ENCODE peak calls at places on chromosome 13, in ten cellular contexts. N is right atrium auricular region; G is H1; V is heart left ventricle; O is testis; D is Panc1; J is hepatocyte; W is CD8-positive, alpha-beta T cell; Y is tibial nerve; H is IMR-90. X is an unnamed sample.

GRCh38 chr13:113220141-113220598 is 10.8 kb downstream of the CUL4A start:
- DNase-seq in N (no peak), G (no peak), V (no peak), O (no peak), D (no peak), J (peak; percentile 85), W (no peak), Y (no peak), H (no peak), X (no peak)

GRCh38 chr13:33526718-33527117 is 241.2 kb upstream of the STARD13 start:
- DNase-seq in N (no peak), G (no peak), V (no peak), O (no peak), D (no peak), J (no peak), W (no peak), Y (no peak), H (no peak), X (no peak)

GRCh38 chr13:37392389-37392788 is 206.2 kb downstream of the POSTN start:
- DNase-seq in N (no peak), G (no peak), V (no peak), O (no peak), D (no peak), J (no peak), W (no peak), Y (no peak), H (no peak), X (no peak)

GRCh38 chr13:96551540-96551939 is 442.7 kb downstream of the OXGR1 start:
- DNase-seq in N (no peak), G (no peak), V (no peak), O (no peak), D (no peak), J (peak; percentile 16), W (no peak), Y (no peak), H (no peak), X (no peak)

GRCh38 chr13:32381539-32381938 is 46.4 kb downstream of the N4BP2L1 start:
- DNase-seq in N (no peak), G (peak; percentile 3), V (no peak), O (peak; percentile 58), D (no peak), J (peak; percentile 44), W (peak; percentile 18), Y (no peak), H (peak; percentile 37), X (no peak)

GRCh38 chr13:48532146-48532472 is 771 bp downstream of the RCBTB2 start:
- DNase-seq in N (peak; percentile 67), G (no peak), V (no peak), O (no peak), D (no peak), J (peak; percentile 53), W (no peak), Y (no peak), H (peak; percentile 52), X (no peak)

GRCh38 chr13:42355118-42355840 is 83.3 kb downstream of the AKAP11 start:
- DNase-seq in N (no peak), G (no peak), V (no peak), O (no peak), D (no peak), J (no peak), W (peak; percentile 56), Y (no peak), H (no peak), X (no peak)

GRCh38 chr13:23674795-23675640 is 104.8 kb downstream of the TNFRSF19 start:
- DNase-seq in N (no peak), G (no peak), V (no peak), O (no peak), D (peak; percentile 78), J (peak; percentile 28), W (no peak), Y (no peak), H (peak; percentile 99), X (peak; percentile 89)

GRCh38 chr13:108769213-108770070 is 140.0 kb downstream of the MYO16 start:
- DNase-seq in N (no peak), G (no peak), V (no peak), O (no peak), D (no peak), J (peak; percentile 46), W (no peak), Y (no peak), H (no peak), X (peak; percentile 10)

GRCh38 chr13:92838786-92839185 is 387.8 kb upstream of the GPC6 start:
- DNase-seq in N (no peak), G (no peak), V (no peak), O (no peak), D (no peak), J (no peak), W (no peak), Y (no peak), H (peak; percentile 94), X (peak; percentile 54)

GRCh38 chr13:23087884-23088283 is 92.9 kb upstream of the SGCG start:
- DNase-seq in N (no peak), G (no peak), V (no peak), O (peak; percentile 58), D (peak; percentile 10), J (peak; percentile 32), W (no peak), Y (no peak), H (peak; percentile 20), X (no peak)

GRCh38 chr13:76887070-76887563 is 912 bp upstream of the KCTD12 start:
- DNase-seq in N (no peak), G (no peak), V (no peak), O (peak; percentile 50), D (no peak), J (peak; percentile 23), W (no peak), Y (no peak), H (no peak), X (no peak)

GRCh38 chr13:44756411-44756810 is 180.3 kb upstream of the TSC22D1 start:
- DNase-seq in N (no peak), G (no peak), V (no peak), O (no peak), D (no peak), J (no peak), W (no peak), Y (no peak), H (no peak), X (no peak)

GRCh38 chr13:37869756-37870488 is at the start of gene TRPC4:
- DNase-seq in N (no peak), G (no peak), V (peak; percentile 71), O (peak; percentile 29), D (no peak), J (peak; percentile 78), W (no peak), Y (no peak), H (peak; percentile 59), X (peak; percentile 12)

GRCh38 chr13:113117956-113118327 is 4.7 kb upstream of the F10 start:
- DNase-seq in N (no peak), G (no peak), V (no peak), O (no peak), D (no peak), J (no peak), W (no peak), Y (no peak), H (no peak), X (no peak)

GRCh38 chr13:33994198-33994597 is 176.2 kb downstream of the RFC3 start:
- DNase-seq in N (no peak), G (no peak), V (no peak), O (no peak), D (no peak), J (no peak), W (no peak), Y (no peak), H (no peak), X (no peak)

GRCh38 chr13:19618925-19619324 is 14.5 kb upstream of the MPHOSPH8 start:
- DNase-seq in N (no peak), G (no peak), V (no peak), O (no peak), D (no peak), J (peak; percentile 16), W (no peak), Y (no peak), H (peak; percentile 37), X (no peak)

GRCh38 chr13:51781246-51782022 is 22.5 kb downstream of the DHRS12 start:
- DNase-seq in N (no peak), G (no peak), V (no peak), O (peak; percentile 57), D (no peak), J (peak; percentile 44), W (no peak), Y (no peak), H (peak; percentile 24), X (no peak)

GRCh38 chr13:110524484-110525254 is 36.9 kb downstream of the RAB20 start:
- DNase-seq in N (peak; percentile 74), G (no peak), V (peak; percentile 82), O (peak; percentile 79), D (no peak), J (no peak), W (no peak), Y (no peak), H (no peak), X (no peak)
- H3K27ac ChIP-seq in N (peak overlapping the region; percentile 93), G (no peak overlapping the region), V (peak overlapping the region; percentile 91), O (no peak overlapping the region), D (no peak overlapping the region), J (no peak overlapping the region), W (no peak overlapping the region), Y (peak overlapping the region; percentile 89), H (no peak overlapping the region), X (no peak overlapping the region)

GRCh38 chr13:40664100-40665060 is 2.1 kb downstream of the FOXO1 start:
- DNase-seq in N (peak; percentile 82), G (no peak), V (peak; percentile 91), O (peak; percentile 83), D (no peak), J (peak; percentile 77), W (peak; percentile 75), Y (peak; percentile 73), H (no peak), X (no peak)
- H3K27ac ChIP-seq in N (peak overlapping the region; percentile 91), G (no peak overlapping the region), V (peak overlapping the region; percentile 99), O (peak overlapping the region; percentile 86), D (no peak overlapping the region), J (peak overlapping the region; percentile 95), W (peak overlapping the region; percentile 83), Y (peak overlapping the region; percentile 96), H (no peak overlapping the region), X (peak overlapping the region; percentile 82)

GRCh38 chr13:31007392-31007791 is 74.9 kb downstream of the TEX26 start:
- DNase-seq in N (no peak), G (no peak), V (no peak), O (no peak), D (no peak), J (no peak), W (no peak), Y (no peak), H (no peak), X (no peak)
- H3K27ac ChIP-seq in N (no peak overlapping the region), G (no peak overlapping the region), V (no peak overlapping the region), O (no peak overlapping the region), D (no peak overlapping the region), J (no peak overlapping the region), W (no peak overlapping the region), Y (no peak overlapping the region), H (no peak overlapping the region), X (no peak overlapping the region)

DNA sequence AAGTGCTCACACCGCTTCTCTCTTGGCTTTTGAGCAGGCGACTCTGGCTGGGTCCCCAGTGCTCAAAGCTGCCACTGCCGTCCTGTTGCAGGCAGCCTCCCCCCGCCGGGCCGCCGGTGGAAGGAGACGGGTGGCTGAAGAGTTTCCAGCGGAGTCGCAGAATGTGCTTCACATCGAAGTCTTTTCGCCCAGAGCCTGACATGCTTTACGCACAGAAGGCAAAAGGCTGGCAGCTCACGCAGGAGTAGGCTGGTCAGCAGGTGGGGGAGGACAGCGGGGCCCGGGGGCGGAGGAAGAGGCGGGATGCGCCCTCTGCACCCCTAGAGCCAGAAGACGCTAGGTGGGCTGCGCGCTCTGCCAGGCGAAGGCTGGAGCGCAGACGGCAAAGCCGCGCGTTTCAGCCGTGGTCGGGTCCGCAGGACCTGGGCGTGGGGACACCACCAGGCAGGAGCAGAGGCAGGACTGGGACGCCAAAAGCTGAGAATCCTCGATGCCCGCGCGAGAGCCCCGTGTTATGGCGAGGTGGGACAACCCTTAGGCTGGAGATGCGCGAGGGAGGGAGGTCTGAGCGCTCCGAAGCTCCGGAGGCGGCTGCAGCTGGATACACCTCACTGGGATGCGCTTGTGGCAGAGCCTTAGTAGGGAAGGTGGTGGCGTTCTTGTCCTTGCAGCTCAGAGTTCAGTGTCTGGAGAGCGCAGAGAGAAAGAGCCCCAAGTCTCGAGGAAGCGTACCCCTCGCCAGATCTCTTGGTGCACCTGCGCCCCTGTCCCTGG is at the start of gene ATXN8OS:
- DNase-seq in N (no peak), G (no peak), V (peak; percentile 42), O (peak; percentile 13), D (no peak), J (peak; percentile 9), W (no peak), Y (no peak), H (no peak), X (no peak)
- H3K27ac ChIP-seq in N (no peak within 1 kb of the TSS), G (no peak within 1 kb of the TSS), V (no peak within 1 kb of the TSS), O (no peak within 1 kb of the TSS), D (no peak within 1 kb of the TSS), J (no peak within 1 kb of the TSS), W (no peak within 1 kb of the TSS), Y (no peak within 1 kb of the TSS), H (no peak within 1 kb of the TSS), X (no peak within 1 kb of the TSS)

X was measured in epithelial cell of prostate.